ENCODE peak calls at places on chromosomes 1 and 21, in eight cellular contexts. S is ovary, H is Peyer's patch, A is tibial nerve, B is prostate gland, P is IMR-90, Y is adrenal gland, N is stomach. I is an unnamed sample.

GRCh38 chr1:179757958-179758357 is 14.9 kb downstream of the FAM163A start:
- DNase-seq in S (no peak), H (no peak), A (no peak), B (no peak), P (no peak), Y (no peak), N (no peak), I (no peak)

GRCh38 chr1:169049258-169049936 is 57.1 kb upstream of the ATP1B1 start:
- DNase-seq in S (no peak), H (no peak), A (no peak), B (no peak), P (no peak), Y (no peak), N (no peak), I (no peak)

GRCh38 chr1:246772686-246773085 is 48.5 kb downstream of the SCCPDH start:
- DNase-seq in S (no peak), H (no peak), A (no peak), B (no peak), P (no peak), Y (no peak), N (no peak), I (no peak)

GRCh38 chr1:24946861-24947658 is 17.0 kb upstream of the RUNX3 start:
- DNase-seq in S (no peak), H (no peak), A (no peak), B (no peak), P (peak), Y (no peak), N (no peak), I (no peak)

GRCh38 chr1:153626929-153627796 is at the start of gene S100A13:
- DNase-seq in S (peak), H (peak), A (peak), B (peak), P (peak), Y (peak), N (peak), I (peak)

GRCh38 chr1:173113015-173113741 is 62.4 kb upstream of the TNFSF18 start:
- DNase-seq in S (no peak), H (no peak), A (no peak), B (no peak), P (peak), Y (no peak), N (no peak), I (no peak)

GRCh38 chr1:45968941-45969666 is 163.3 kb downstream of the PIK3R3 start:
- DNase-seq in S (no peak), H (no peak), A (no peak), B (no peak), P (no peak), Y (no peak), N (no peak), I (no peak)

GRCh38 chr1:12305377-12305776 is 75.5 kb downstream of the VPS13D start:
- DNase-seq in S (peak), H (no peak), A (no peak), B (no peak), P (no peak), Y (no peak), N (no peak), I (no peak)

GRCh38 chr1:78570539-78570938 is 49.7 kb upstream of the IFI44L start:
- DNase-seq in S (no peak), H (no peak), A (no peak), B (no peak), P (no peak), Y (no peak), N (no peak), I (no peak)

GRCh38 chr1:47662068-47662467 is 224.2 kb downstream of the FOXD2 start:
- DNase-seq in S (no peak), H (no peak), A (no peak), B (no peak), P (no peak), Y (no peak), N (no peak), I (no peak)

GRCh38 chr1:156893048-156893953 is at the start of gene PEAR1:
- DNase-seq in S (peak), H (no peak), A (no peak), B (no peak), P (peak), Y (peak), N (no peak), I (no peak)

GRCh38 chr1:217134857-217135568 is 411.8 kb upstream of the ESRRG start:
- DNase-seq in S (no peak), H (no peak), A (no peak), B (no peak), P (peak), Y (no peak), N (no peak), I (no peak)

GRCh38 chr1:101238681-101239094 is 1.9 kb downstream of the S1PR1 start:
- DNase-seq in S (peak), H (peak), A (peak), B (peak), P (peak), Y (peak), N (peak), I (peak)

GRCh38 chr1:50270926-50271325 is 152.3 kb downstream of the DMRTA2 start:
- DNase-seq in S (no peak), H (no peak), A (no peak), B (no peak), P (no peak), Y (no peak), N (no peak), I (no peak)

GRCh38 chr1:18836654-18837053 is 22.8 kb downstream of the TAS1R2 start:
- DNase-seq in S (no peak), H (no peak), A (no peak), B (no peak), P (no peak), Y (no peak), N (no peak), I (no peak)

GRCh38 chr1:239677362-239677761 is 291.0 kb downstream of the CHRM3 start:
- DNase-seq in S (no peak), H (no peak), A (no peak), B (no peak), P (no peak), Y (no peak), N (no peak), I (no peak)

GRCh38 chr1:22418852-22419480 is 32.7 kb upstream of the ZBTB40 start:
- DNase-seq in S (no peak), H (no peak), A (no peak), B (no peak), P (peak), Y (no peak), N (no peak), I (no peak)

GRCh38 chr1:192579319-192579738 is 3.8 kb downstream of the RGS1 start:
- DNase-seq in S (no peak), H (no peak), A (no peak), B (no peak), P (peak), Y (no peak), N (no peak), I (no peak)

GRCh38 chr1:208030320-208031091 is 119.6 kb upstream of the CD34 start:
- DNase-seq in S (peak), H (no peak), A (no peak), B (no peak), P (peak), Y (no peak), N (no peak), I (peak)

GRCh38 chr1:153520818-153521476 is 14.8 kb downstream of the S100A6 start:
- DNase-seq in S (no peak), H (no peak), A (no peak), B (no peak), P (no peak), Y (no peak), N (no peak), I (no peak)

GRCh38 chr21:28793043-28793442 is 199.6 kb downstream of the LTN1 start:
- DNase-seq in S (no peak), H (no peak), A (no peak), B (no peak), P (peak), Y (no peak), N (no peak), I (no peak)

GRCh38 chr1:89882348-89883029 is 61.7 kb downstream of the LRRC8D start:
- DNase-seq in S (no peak), H (no peak), A (no peak), B (no peak), P (no peak), Y (no peak), N (no peak), I (no peak)

GRCh38 chr1:219438386-219438785 is 174.5 kb downstream of the ZC3H11B start:
- DNase-seq in S (no peak), H (no peak), A (no peak), B (no peak), P (no peak), Y (no peak), N (no peak), I (no peak)

GRCh38 chr21:43302769-43303168 is 124.2 kb downstream of the SIK1 start:
- DNase-seq in S (no peak), H (no peak), A (no peak), B (no peak), P (no peak), Y (no peak), N (no peak), I (no peak)

GRCh38 chr1:204945565-204945977 is 74.9 kb downstream of the NFASC start:
- DNase-seq in S (no peak), H (no peak), A (no peak), B (no peak), P (no peak), Y (no peak), N (no peak), I (no peak)

GRCh38 chr1:70066711-70067110 is 138.7 kb downstream of the LRRC40 start:
- DNase-seq in S (no peak), H (no peak), A (no peak), B (no peak), P (no peak), Y (no peak), N (no peak), I (no peak)
- TF ChIP-seq POLR2A in S (no peak), H (no peak), A (no peak), B (no peak), P (no peak), Y (no peak), N (no peak), I (no peak)

GRCh38 chr1:110478241-110478640 is 27.3 kb downstream of the PROK1 start:
- DNase-seq in S (no peak), H (no peak), A (no peak), B (no peak), P (no peak), Y (no peak), N (no peak), I (no peak)

GRCh38 chr1:110477445-110477957 is 26.6 kb downstream of the PROK1 start:
- DNase-seq in S (no peak), H (no peak), A (no peak), B (no peak), P (no peak), Y (peak), N (no peak), I (no peak)

GRCh38 chr1:110475358-110476027 is 24.5 kb downstream of the PROK1 start:
- DNase-seq in S (no peak), H (no peak), A (no peak), B (no peak), P (no peak), Y (no peak), N (no peak), I (no peak)

GRCh38 chr1:110476028-110476765 is 25.2 kb downstream of the PROK1 start:
- DNase-seq in S (no peak), H (no peak), A (no peak), B (no peak), P (no peak), Y (no peak), N (no peak), I (no peak)

DNA sequence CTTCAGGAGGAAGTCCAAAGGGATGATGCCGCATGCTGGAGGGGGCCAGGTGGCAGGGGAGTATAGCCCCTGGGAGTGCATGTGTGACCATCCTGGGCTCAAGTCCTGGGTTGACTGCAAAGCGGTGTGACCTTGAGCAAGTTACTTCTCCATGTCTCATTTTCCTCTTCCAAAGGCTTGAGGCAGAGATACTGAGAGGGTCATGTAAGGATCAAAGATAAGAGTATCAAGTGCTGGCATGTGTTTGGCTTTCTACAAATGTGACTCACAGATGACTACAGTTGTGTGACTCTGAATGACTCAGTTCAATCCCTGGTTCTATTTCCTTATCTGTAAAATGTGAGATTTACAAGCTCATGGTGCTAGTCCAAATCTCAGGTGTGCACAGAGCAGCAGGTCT is 26.1 kb downstream of the PROK1 start:
- DNase-seq in S (no peak), H (no peak), A (no peak), B (no peak), P (peak), Y (peak), N (no peak), I (no peak)
- TF ChIP-seq POLR2A in S (no peak), H (no peak), A (no peak), B (no peak), P (no peak), Y (no peak), N (no peak), I (no peak)

DNA sequence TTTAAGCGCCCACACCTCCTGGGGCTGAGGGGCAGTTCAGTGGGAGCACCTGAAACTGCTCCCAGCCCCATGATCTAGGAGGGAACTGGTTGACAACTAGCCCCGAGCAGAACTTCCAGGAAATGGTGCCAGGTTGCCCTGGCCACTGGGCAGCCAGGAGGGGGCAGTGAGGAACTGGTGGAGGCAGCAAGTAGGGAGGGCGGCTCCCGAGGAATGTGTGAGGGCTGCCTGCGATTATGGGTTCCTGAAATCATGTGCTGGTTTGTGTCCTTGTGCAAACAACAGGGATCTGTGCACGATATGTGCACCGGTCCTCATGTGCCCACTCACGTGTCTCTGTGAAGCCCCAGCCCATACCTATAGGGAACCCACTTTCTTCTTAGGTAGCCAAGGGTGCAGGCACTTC is 9.9 kb downstream of the GPR3 start:
- DNase-seq in S (peak), H (peak), A (peak), B (peak), P (peak), Y (peak), N (peak), I (peak)
- TF ChIP-seq POLR2A in S (no peak), H (no peak), A (no peak), B (no peak), P (no peak), Y (no peak), N (no peak), I (no peak)

GRCh38 chr1:91854852-91855251 is 31.1 kb downstream of the TGFBR3 start:
- DNase-seq in S (no peak), H (no peak), A (no peak), B (no peak), P (no peak), Y (no peak), N (no peak), I (no peak)

GRCh38 chr1:91853397-91853796 is 32.6 kb downstream of the TGFBR3 start:
- DNase-seq in S (no peak), H (no peak), A (no peak), B (no peak), P (no peak), Y (no peak), N (no peak), I (no peak)

GRCh38 chr1:91847851-91848250 is 38.1 kb downstream of the TGFBR3 start:
- DNase-seq in S (no peak), H (no peak), A (no peak), B (no peak), P (no peak), Y (no peak), N (no peak), I (no peak)

GRCh38 chr1:91850708-91851107 is 35.2 kb downstream of the TGFBR3 start:
- DNase-seq in S (no peak), H (no peak), A (no peak), B (no peak), P (no peak), Y (no peak), N (no peak), I (no peak)

GRCh38 chr1:91851130-91852010 is 34.6 kb downstream of the TGFBR3 start:
- DNase-seq in S (peak), H (peak), A (peak), B (peak), P (peak), Y (peak), N (peak), I (peak)
- TF ChIP-seq POLR2A in S (no peak), H (no peak), A (no peak), B (no peak), P (no peak), Y (no peak), N (no peak), I (no peak)

GRCh38 chr1:2179283-2180013 is 15.1 kb downstream of the FAAP20 start:
- DNase-seq in S (no peak), H (no peak), A (no peak), B (no peak), P (no peak), Y (no peak), N (no peak), I (no peak)

GRCh38 chr1:2182376-2182775 is 12.2 kb downstream of the FAAP20 start:
- DNase-seq in S (no peak), H (no peak), A (no peak), B (no peak), P (no peak), Y (no peak), N (no peak), I (no peak)

GRCh38 chr1:2181752-2182151 is 12.8 kb downstream of the FAAP20 start:
- DNase-seq in S (no peak), H (no peak), A (no peak), B (no peak), P (no peak), Y (no peak), N (no peak), I (no peak)

GRCh38 chr1:2180297-2181245 is 14.0 kb downstream of the FAAP20 start:
- DNase-seq in S (peak), H (no peak), A (no peak), B (no peak), P (peak), Y (no peak), N (no peak), I (no peak)

GRCh38 chr1:2181271-2181670 is 13.3 kb downstream of the FAAP20 start:
- DNase-seq in S (no peak), H (no peak), A (no peak), B (no peak), P (no peak), Y (no peak), N (no peak), I (no peak)
- TF ChIP-seq POLR2A in S (no peak), H (no peak), A (no peak), B (no peak), P (no peak), Y (no peak), N (no peak), I (no peak)

GRCh38 chr1:42681771-42682483 is at the start of gene YBX1:
- DNase-seq in S (peak), H (peak), A (peak), B (peak), P (peak), Y (peak), N (peak), I (peak)

GRCh38 chr1:42680045-42680444 is 2.2 kb upstream of the YBX1 start:
- DNase-seq in S (no peak), H (no peak), A (no peak), B (no peak), P (no peak), Y (no peak), N (no peak), I (no peak)

GRCh38 chr1:42680921-42681683 is 1.1 kb upstream of the YBX1 start:
- DNase-seq in S (no peak), H (no peak), A (no peak), B (no peak), P (no peak), Y (no peak), N (no peak), I (no peak)

GRCh38 chr1:42684139-42684538 is 1.9 kb downstream of the YBX1 start:
- DNase-seq in S (no peak), H (no peak), A (no peak), B (no peak), P (peak), Y (no peak), N (no peak), I (no peak)

GRCh38 chr1:42682739-42683529 is 716 bp downstream of the YBX1 start:
- DNase-seq in S (peak), H (peak), A (peak), B (peak), P (peak), Y (peak), N (peak), I (peak)
- TF ChIP-seq POLR2A in S (no peak), H (peak), A (peak), B (peak), P (no peak), Y (no peak), N (no peak), I (peak)

DNA sequence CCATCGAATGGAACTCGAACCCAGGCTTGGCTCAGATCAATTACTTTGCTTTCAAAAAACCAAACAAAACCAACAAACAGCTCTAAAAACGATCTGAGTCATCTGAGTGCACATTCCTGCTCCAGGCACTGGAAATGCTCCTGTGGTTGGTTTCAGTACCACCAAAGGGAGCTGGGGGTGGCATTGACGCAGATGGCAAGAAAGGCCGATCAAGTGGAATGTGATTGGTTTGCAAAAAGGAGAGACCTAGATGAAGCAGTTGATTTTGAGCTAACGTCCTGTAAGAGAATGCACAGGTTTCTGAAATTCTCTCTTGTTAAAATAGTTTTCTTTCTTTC is 39.5 kb downstream of the PIK3CD start:
- DNase-seq in S (no peak), H (no peak), A (no peak), B (no peak), P (peak), Y (no peak), N (no peak), I (no peak)
- TF ChIP-seq POLR2A in S (no peak), H (no peak), A (no peak), B (no peak), P (no peak), Y (no peak), N (no peak), I (no peak)

GRCh38 chr21:26966978-26967913 is at the start of gene ADAMTS5:
- DNase-seq in S (peak), H (no peak), A (no peak), B (peak), P (peak), Y (no peak), N (peak), I (peak)
- TF ChIP-seq POLR2A in S (peak), H (peak), A (peak), B (no peak), P (peak), Y (no peak), N (no peak), I (peak)